ENCODE peak calls at places on chromosomes 2 and 18, in four cellular contexts. E, H, C and W are unnamed samples. For H3K4me1 and H3F3A, the result is how much of the 10 kb centered on the place peaks cover.

GRCh38 chr2:171553858-171554257 is 31.6 kb downstream of the CYBRD1 start:
- DNase-seq in E (no peak), C (peak), H (peak), W (no peak)

GRCh38 chr18:49112031-49112430 is 161.3 kb upstream of the SMAD7 start:
- DNase-seq in E (no peak), C (peak), H (no peak), W (no peak)

GRCh38 chr2:238644095-238645081 is 203.5 kb upstream of the TWIST2 start:
- DNase-seq in C (no peak), H (peak), E (no peak), W (peak)

GRCh38 chr2:195486987-195487644 is 169.9 kb upstream of the SLC39A10 start:
- DNase-seq in H (peak), E (no peak), C (no peak), W (peak)

GRCh38 chr2:213722564-213722963 is 438.3 kb downstream of the SPAG16 start:
- DNase-seq in C (no peak), E (no peak), H (no peak), W (no peak)

GRCh38 chr18:2846638-2847340 is at the start of gene EMILIN2:
- DNase-seq in H (no peak), E (peak), C (peak), W (no peak)

GRCh38 chr18:30775629-30776028 is 266.9 kb downstream of the DSC3 start:
- DNase-seq in E (peak), H (no peak), C (peak), W (no peak)

GRCh38 chr2:129396980-129397599 is 582.4 kb upstream of the RAB6C start:
- DNase-seq in C (peak), H (no peak), E (peak), W (peak)

GRCh38 chr2:238875531-238876231 is 27.8 kb downstream of the TWIST2 start:
- DNase-seq in H (no peak), E (no peak), C (no peak), W (no peak)

GRCh38 chr18:67265464-67266245 is 250.9 kb downstream of the DSEL start:
- DNase-seq in C (no peak), E (no peak), H (peak), W (peak)

GRCh38 chr2:64626146-64626809 is 27.4 kb downstream of the SERTAD2 start:
- DNase-seq in E (no peak), H (no peak), C (no peak), W (no peak)

GRCh38 chr2:213057977-213058376 is 93.4 kb downstream of the IKZF2 start:
- DNase-seq in C (no peak), E (no peak), H (no peak), W (no peak)

GRCh38 chr2:233129351-233129978 is 69.3 kb downstream of the INPP5D start:
- DNase-seq in E (peak), H (no peak), C (peak), W (peak)

GRCh38 chr2:182821172-182821571 is 45.3 kb downstream of the FRZB start:
- DNase-seq in H (no peak), E (no peak), C (no peak), W (peak)

GRCh38 chr2:55425449-55425848 is 5.8 kb upstream of the CCDC88A start:
- DNase-seq in E (no peak), C (no peak), H (peak), W (peak)

GRCh38 chr2:202317080-202317859 is 51.7 kb downstream of the NOP58 start:
- DNase-seq in E (no peak), H (no peak), C (peak), W (peak)

GRCh38 chr2:128735296-128735960 is 416.8 kb upstream of the HS6ST1 start:
- DNase-seq in H (no peak), C (peak), E (no peak), W (no peak)

GRCh38 chr2:105235388-105236059 is 6.0 kb upstream of the GPR45 start:
- DNase-seq in C (peak), H (peak), E (peak), W (peak)

GRCh38 chr2:65026640-65027464 is 29.4 kb upstream of the CEP68 start:
- DNase-seq in C (no peak), H (no peak), E (no peak), W (no peak)

GRCh38 chr18:48790226-48790863 is 160.4 kb downstream of the SMAD7 start:
- DNase-seq in H (no peak), E (no peak), C (no peak), W (no peak)

GRCh38 chr2:126949775-126950174 is 51.1 kb downstream of the TEX51 start:
- DNase-seq in C (no peak), H (no peak), E (no peak), W (no peak)

GRCh38 chr2:239070466-239070865 is 222.6 kb downstream of the TWIST2 start:
- DNase-seq in H (no peak), E (no peak), C (no peak), W (no peak)

GRCh38 chr18:53946561-53946960 is 277.9 kb downstream of the MBD2 start:
- DNase-seq in H (no peak), E (no peak), C (no peak), W (peak)

GRCh38 chr2:3807853-3808252 is 104.5 kb downstream of the DCDC2C start:
- DNase-seq in H (no peak), E (no peak), C (no peak), W (peak)

GRCh38 chr18:70074091-70074490 is 126.4 kb upstream of the CD226 start:
- DNase-seq in H (no peak), C (no peak), E (no peak), W (no peak)

GRCh38 chr2:30368258-30368657 is 78.8 kb upstream of the LCLAT1 start:
- DNase-seq in H (no peak), E (no peak), C (no peak), W (no peak)

GRCh38 chr2:197383825-197384224 is 51.0 kb downstream of the SF3B1 start:
- DNase-seq in C (peak), E (peak), H (no peak), W (no peak)

GRCh38 chr2:20560891-20561702 is 89.8 kb downstream of the HS1BP3 start:
- DNase-seq in E (no peak), C (no peak), H (no peak), W (no peak)

GRCh38 chr2:159362816-159363251 is 76.3 kb upstream of the WDSUB1 start:
- DNase-seq in C (no peak), E (no peak), H (no peak), W (no peak)

GRCh38 chr2:75602724-75603342 is 42.1 kb upstream of the EVA1A start:
- DNase-seq in H (peak), E (no peak), C (no peak), W (peak)

GRCh38 chr2:1600191-1601063 is 143.9 kb downstream of the PXDN start:
- DNase-seq in E (no peak), C (no peak), H (peak), W (peak)

GRCh38 chr2:172906401-172906811 is 169.2 kb upstream of the MAP3K20 start:
- DNase-seq in C (peak), H (no peak), E (no peak), W (no peak)

GRCh38 chr2:220512419-220512818 is 885.0 kb downstream of the SLC4A3 start:
- DNase-seq in E (no peak), C (no peak), H (peak), W (peak)

GRCh38 chr2:152925540-152926448 is 207.4 kb downstream of the ARL6IP6 start:
- DNase-seq in C (peak), H (no peak), E (peak), W (peak)

GRCh38 chr2:230410861-230411464 is 5.0 kb upstream of the SP100 start:
- DNase-seq in H (no peak), E (no peak), C (peak), W (no peak)

GRCh38 chr2:53631313-53632125 is 136.1 kb upstream of the CHAC2 start:
- DNase-seq in H (no peak), E (no peak), C (no peak), W (no peak)

GRCh38 chr2:224101820-224102630 is 62.9 kb upstream of the SERPINE2 start:
- DNase-seq in E (no peak), C (no peak), H (peak), W (peak)

GRCh38 chr18:77400561-77400960 is 150.9 kb downstream of the GALR1 start:
- DNase-seq in H (no peak), E (no peak), C (no peak), W (no peak)

GRCh38 chr2:29755829-29756228 is 165.6 kb downstream of the ALK start:
- DNase-seq in H (no peak), C (no peak), E (no peak), W (no peak)

GRCh38 chr2:16196687-16197503 is 256.5 kb downstream of the MYCN start:
- DNase-seq in E (no peak), C (no peak), H (no peak), W (no peak)

GRCh38 chr2:26075173-26075572 is 41.3 kb downstream of the RAB10 start:
- DNase-seq in C (no peak), H (no peak), E (no peak), W (no peak)

GRCh38 chr2:26070684-26071189 is 36.9 kb downstream of the RAB10 start:
- DNase-seq in C (no peak), E (no peak), H (no peak), W (no peak)

GRCh38 chr2:26076001-26076587 is 42.2 kb downstream of the RAB10 start:
- DNase-seq in E (no peak), H (peak), C (no peak), W (peak)

GRCh38 chr2:26073830-26074229 is 39.9 kb downstream of the RAB10 start:
- DNase-seq in E (no peak), H (no peak), C (no peak), W (no peak)

GRCh38 chr2:26072925-26073768 is 39.3 kb downstream of the RAB10 start:
- DNase-seq in E (peak), C (peak), H (no peak), W (no peak)
- H3K4me1 ChIP-seq in E (under half), C (under half), H (under half), W (half or more)

GRCh38 chr2:47165001-47165555 is 10.0 kb upstream of the STPG4 start:
- DNase-seq in E (no peak), H (peak), C (no peak), W (no peak)
- H3F3A ChIP-seq in E (half or more), H (half or more), C (under half), W (under half)

GRCh38 chr2:70718736-70719135 is 49.3 kb downstream of the ADD2 start:
- DNase-seq in E (no peak), C (no peak), H (no peak), W (no peak)
- H3K4me1 ChIP-seq in E (under half), C (under half), H (under half), W (under half)

DNA sequence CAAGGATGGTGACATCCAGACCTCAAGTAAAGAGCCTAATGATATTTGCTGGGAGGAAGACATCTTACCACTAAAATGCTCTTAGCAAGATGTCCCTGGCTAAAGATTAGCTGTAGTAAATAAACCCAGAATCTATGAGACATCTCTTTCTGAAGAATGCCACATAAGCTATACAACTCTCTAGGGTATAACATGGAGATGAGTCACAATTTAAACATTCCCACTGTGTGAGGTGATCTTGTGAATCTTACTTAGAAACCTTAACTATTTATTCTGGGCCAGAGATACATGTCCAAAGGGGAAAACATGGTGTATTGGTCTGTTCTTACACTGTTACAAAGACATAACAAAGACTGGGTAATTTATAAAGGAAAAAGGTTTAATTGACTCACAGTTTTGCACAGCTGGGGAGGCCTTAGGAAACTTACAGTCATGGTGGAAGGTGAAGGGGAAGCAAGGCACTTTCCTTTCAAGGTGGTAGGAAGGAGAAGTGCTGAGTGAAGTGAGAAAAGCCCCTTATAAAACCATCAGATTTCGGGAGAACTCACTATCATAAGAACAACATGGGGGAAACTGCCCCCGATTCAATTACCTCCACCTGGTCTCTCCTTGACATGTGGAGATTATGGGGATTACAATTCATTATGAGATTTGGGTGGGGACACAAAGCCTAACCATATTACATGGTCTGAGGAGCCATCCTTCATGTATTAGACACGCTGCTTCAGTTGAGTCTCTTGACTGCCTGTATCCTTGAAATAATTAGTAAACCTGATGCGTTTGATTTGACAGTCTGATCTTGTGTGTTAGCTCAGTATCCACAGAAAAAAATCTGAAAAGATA is 17.1 kb downstream of the KRCC1 start:
- DNase-seq in C (no peak), H (peak), E (no peak), W (peak)
- H3F3A ChIP-seq in C (under half), H (under half), E (under half), W (under half)

DNA sequence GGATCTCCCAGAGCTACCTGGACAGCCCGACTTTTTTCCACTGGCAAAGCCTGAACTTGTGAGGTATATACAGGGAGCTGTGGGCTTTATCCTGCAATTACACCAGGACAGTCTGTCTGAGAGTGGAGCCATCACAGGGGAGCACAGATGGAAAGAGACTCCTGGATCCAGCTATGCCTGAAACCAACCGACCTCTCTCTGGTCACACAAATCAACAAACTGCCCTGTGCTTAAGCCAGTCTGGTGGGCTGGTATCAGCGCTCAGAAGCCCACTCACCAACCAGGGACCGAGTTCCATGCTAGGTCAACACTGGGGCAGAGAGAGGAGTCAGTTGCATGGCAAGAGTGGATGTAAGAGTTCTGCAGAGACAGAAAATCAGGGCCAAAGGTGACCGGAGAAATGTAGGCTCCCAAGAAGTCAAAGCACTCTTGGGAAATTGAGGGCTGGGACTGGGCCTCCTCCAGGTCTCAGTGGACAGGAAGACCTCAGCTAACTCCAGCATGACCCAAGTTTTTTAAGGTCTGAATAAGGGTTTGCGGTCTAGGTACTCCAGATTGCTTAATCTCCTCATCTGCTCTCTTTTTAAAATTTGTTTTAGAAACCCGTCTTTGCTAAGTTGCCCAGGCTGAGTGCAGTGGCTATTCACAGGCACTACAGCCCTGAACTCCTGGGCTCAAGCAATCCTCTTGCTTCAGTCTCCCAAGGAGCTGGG is 3.8 kb upstream of the BOK start:
- DNase-seq in E (no peak), C (no peak), H (no peak), W (no peak)
- H3K4me1 ChIP-seq in E (under half), C (under half), H (under half), W (under half)

DNA sequence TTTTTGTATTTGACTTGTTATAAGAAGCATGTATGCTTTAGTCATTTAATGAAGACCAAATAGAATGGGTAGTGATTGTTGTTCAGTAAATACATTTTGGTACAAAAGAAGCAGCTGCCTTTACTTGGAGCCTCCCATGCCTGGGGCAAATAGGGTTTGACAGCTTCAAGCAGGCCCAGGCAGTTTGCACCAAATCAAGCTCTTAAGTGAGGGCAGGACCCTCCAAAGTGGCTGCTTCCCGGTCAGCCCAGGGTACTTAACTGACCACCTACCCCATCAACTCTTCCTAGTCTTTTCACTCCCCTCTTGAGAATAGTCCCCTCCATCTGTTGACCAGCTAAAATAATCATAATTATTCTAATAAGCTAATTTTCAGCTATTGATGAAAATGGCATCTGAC is 5.2 kb downstream of the MAPRE3 start:
- DNase-seq in C (no peak), H (no peak), E (no peak), W (no peak)
- H3F3A ChIP-seq in C (under half), H (under half), E (under half), W (under half)